ENCODE peak calls at places on chromosomes 2 and 18, in four cellular contexts. Q is activated naive CD4-positive, alpha-beta T cell treated with anti-CD3 and anti-CD28 coated beads, Interleukin-2, amount 50 U/mL, for 16 hours; O is hypothalamus; M is immature natural killer cell. X is an unnamed sample.
A peak's percentile ranks its signal among the peaks of the same experiment; 100 is the strongest.

GRCh38 chr2:130963849-130964793 is 127.4 kb downstream of the ARHGEF4 start:
- DNase-seq in Q (no peak), O (no peak), M (no peak), X (no peak)

GRCh38 chr2:211103989-211104388 is 547.6 kb downstream of the CPS1 start:
- DNase-seq in Q (no peak), O (no peak), M (no peak), X (no peak)

GRCh38 chr2:70850905-70851304 is 15.3 kb upstream of the CD207 start:
- DNase-seq in Q (no peak), O (no peak), M (no peak), X (no peak)

GRCh38 chr2:181552808-181553207 is 95.6 kb downstream of the ITGA4 start:
- DNase-seq in Q (no peak), O (no peak), M (no peak), X (no peak)

GRCh38 chr2:219736196-219736595 is 108.8 kb downstream of the SLC4A3 start:
- DNase-seq in Q (no peak), O (no peak), M (peak; percentile 0), X (no peak)

GRCh38 chr2:72916743-72917137 is 579 bp upstream of the EMX1 start:
- DNase-seq in Q (no peak), O (no peak), M (no peak), X (no peak)

GRCh38 chr18:45748531-45748930 is 24.6 kb downstream of the SLC14A1 start:
- DNase-seq in Q (no peak), O (no peak), M (no peak), X (no peak)

GRCh38 chr2:47359375-47359868 is 43.5 kb upstream of the MSH2 start:
- DNase-seq in Q (no peak), O (no peak), M (no peak), X (no peak)

GRCh38 chr2:2147024-2147900 is 183.8 kb downstream of the MYT1L start:
- DNase-seq in Q (no peak), O (no peak), M (no peak), X (no peak)

GRCh38 chr18:7300971-7301553 is 70.2 kb downstream of the LRRC30 start:
- DNase-seq in Q (no peak), O (no peak), M (no peak), X (no peak)

GRCh38 chr2:223644116-223644515 is 42.0 kb upstream of the SCG2 start:
- DNase-seq in Q (no peak), O (no peak), M (no peak), X (no peak)

GRCh38 chr2:170845343-170845742 is 28.7 kb downstream of the GAD1 start:
- DNase-seq in Q (no peak), O (no peak), M (no peak), X (no peak)

GRCh38 chr18:66560092-66560491 is 43.8 kb downstream of the CDH19 start:
- DNase-seq in Q (no peak), O (no peak), M (no peak), X (no peak)

GRCh38 chr2:120867290-120868231 is 131.9 kb downstream of the GLI2 start:
- DNase-seq in Q (no peak), O (peak; percentile 47), M (no peak), X (no peak)

GRCh38 chr2:212154392-212154791 is 384.2 kb downstream of the ERBB4 start:
- DNase-seq in Q (no peak), O (no peak), M (no peak), X (no peak)

GRCh38 chr2:239778042-239778811 is 246.9 kb downstream of the NDUFA10 start:
- DNase-seq in Q (no peak), O (no peak), M (no peak), X (no peak)

GRCh38 chr18:47251289-47252120 is at the start of gene SKOR2:
- DNase-seq in Q (no peak), O (no peak), M (no peak), X (no peak)

GRCh38 chr18:54530285-54530684 is 60.8 kb upstream of the DYNAP start:
- DNase-seq in Q (no peak), O (no peak), M (no peak), X (no peak)

GRCh38 chr2:181755181-181755580 is 74.9 kb upstream of the NEUROD1 start:
- DNase-seq in Q (no peak), O (no peak), M (no peak), X (no peak)

GRCh38 chr18:55790296-55790695 is 202.3 kb upstream of the TCF4 start:
- DNase-seq in Q (no peak), O (no peak), M (no peak), X (no peak)

GRCh38 chr18:44846450-44846849 is 165.8 kb downstream of the SETBP1 start:
- DNase-seq in Q (no peak), O (no peak), M (no peak), X (no peak)

GRCh38 chr2:7044253-7045250 is 127.3 kb downstream of the RNF144A start:
- DNase-seq in Q (peak; percentile 59), O (peak; percentile 74), M (peak; percentile 59), X (peak; percentile 41)

GRCh38 chr2:218991674-218992168 is 1.5 kb downstream of the CRYBA2 start:
- DNase-seq in Q (no peak), O (no peak), M (no peak), X (no peak)

GRCh38 chr2:65562890-65563289 is 130.5 kb upstream of the SPRED2 start:
- DNase-seq in Q (no peak), O (no peak), M (no peak), X (no peak)

GRCh38 chr2:175769200-175769599 is 232.9 kb downstream of the LNPK start:
- DNase-seq in Q (no peak), O (no peak), M (no peak), X (no peak)

GRCh38 chr2:221588306-221588985 is 16.3 kb upstream of the EPHA4 start:
- DNase-seq in Q (no peak), O (no peak), M (no peak), X (no peak)

GRCh38 chr2:225620227-225620626 is 220.7 kb downstream of the NYAP2 start:
- DNase-seq in Q (no peak), O (no peak), M (no peak), X (no peak)

GRCh38 chr2:84481702-84482101 is 22.6 kb upstream of the SUCLG1 start:
- DNase-seq in Q (peak; percentile 11), O (no peak), M (peak; percentile 35), X (no peak)

GRCh38 chr2:232530626-232531260 is 4.8 kb downstream of the CHRND start:
- DNase-seq in Q (no peak), O (no peak), M (no peak), X (no peak)

GRCh38 chr2:144749188-144749587 is 229.3 kb upstream of the ZEB2 start:
- DNase-seq in Q (no peak), O (no peak), M (no peak), X (no peak)

X was measured in naive B cell.